ENCODE peak calls at places on chromosomes 1 and 21, in four cellular contexts. F, U, L and A are unnamed samples.

GRCh38 chr1:28392027-28392652 is 22.6 kb downstream of the PHACTR4 start:
- DNase-seq in F (peak; percentile 73), U (no peak), L (no peak), A (peak; percentile 90)

GRCh38 chr1:234699795-234700665 is 90.1 kb upstream of the IRF2BP2 start:
- DNase-seq in F (no peak), U (no peak), L (no peak), A (peak; percentile 59)

GRCh38 chr1:204093756-204094155 is 20.8 kb downstream of the SOX13 start:
- DNase-seq in F (no peak), U (peak; percentile 33), L (no peak), A (no peak)

GRCh38 chr21:44761011-44761729 is 40.5 kb downstream of the UBE2G2 start:
- DNase-seq in F (no peak), U (peak; percentile 29), L (peak; percentile 1), A (no peak)

GRCh38 chr1:62294211-62294610 is 25.0 kb downstream of the KANK4 start:
- DNase-seq in F (peak; percentile 22), U (peak; percentile 72), L (no peak), A (peak; percentile 40)

GRCh38 chr21:44785620-44786344 is 15.8 kb downstream of the UBE2G2 start:
- DNase-seq in F (no peak), U (peak; percentile 66), L (peak; percentile 1), A (peak; percentile 37)

GRCh38 chr1:47755368-47755990 is 241.7 kb downstream of the TRABD2B start:
- DNase-seq in F (peak; percentile 43), U (no peak), L (no peak), A (no peak)

GRCh38 chr1:84078108-84078823 is 65.8 kb upstream of the PRKACB start:
- DNase-seq in F (peak; percentile 9), U (peak; percentile 75), L (peak; percentile 25), A (peak; percentile 60)

GRCh38 chr1:46530791-46531409 is 20.5 kb downstream of the KNCN start:
- DNase-seq in F (peak; percentile 26), U (peak; percentile 17), L (no peak), A (no peak)

GRCh38 chr1:8533124-8533523 is 215.2 kb downstream of the SLC45A1 start:
- DNase-seq in F (no peak), U (no peak), L (no peak), A (no peak)

GRCh38 chr21:42574234-42575027 is 60.8 kb downstream of the SLC37A1 start:
- DNase-seq in F (no peak), U (no peak), L (no peak), A (peak; percentile 19)

GRCh38 chr1:26471498-26472329 is 526 bp upstream of the HMGN2 start:
- DNase-seq in F (peak; percentile 76), U (peak; percentile 87), L (no peak), A (peak; percentile 86)

GRCh38 chr21:45378258-45378966 is 26.6 kb upstream of the COL18A1 start:
- DNase-seq in F (peak; percentile 43), U (no peak), L (no peak), A (peak; percentile 86)

GRCh38 chr1:231497629-231498152 is 30.8 kb upstream of the TSNAX start:
- DNase-seq in F (no peak), U (no peak), L (no peak), A (peak; percentile 13)

GRCh38 chr1:24961961-24962861 is 32.1 kb upstream of the RUNX3 start:
- DNase-seq in F (no peak), U (no peak), L (no peak), A (no peak)

GRCh38 chr1:44828003-44828651 is 14.9 kb downstream of the PTCH2 start:
- DNase-seq in F (no peak), U (no peak), L (no peak), A (no peak)

GRCh38 chr1:25520446-25521061 is 22.9 kb upstream of the LDLRAP1 start:
- DNase-seq in F (peak; percentile 52), U (peak; percentile 18), L (peak; percentile 3), A (peak; percentile 62)

GRCh38 chr1:94602312-94602711 is 60.8 kb upstream of the F3 start:
- DNase-seq in F (no peak), U (no peak), L (no peak), A (peak; percentile 21)